ENCODE peak calls at places on chromosomes 16 and 17, in nine cellular contexts. One of them, this sample, is unnamed.

GRCh38 chr17:82349287-82349701 is 9.8 kb upstream of the TEX19 start:
- DNase-seq in tibial nerve: no peak
- DNase-seq in ovary: no peak
- DNase-seq in sigmoid colon: no peak
- DNase-seq in stomach: no peak
- DNase-seq in transverse colon: no peak
- DNase-seq in A549: no peak
- DNase-seq in esophagus muscularis mucosa: no peak
- DNase-seq in H1: no peak
- DNase-seq in this sample: peak; percentile 57

GRCh38 chr16:58399718-58400633 is 7.7 kb downstream of the GINS3 start:
- DNase-seq in tibial nerve: no peak
- DNase-seq in ovary: no peak
- DNase-seq in sigmoid colon: no peak
- DNase-seq in stomach: no peak
- DNase-seq in transverse colon: no peak
- DNase-seq in A549: peak; percentile 46
- DNase-seq in esophagus muscularis mucosa: no peak
- DNase-seq in H1: no peak
- DNase-seq in this sample: no peak

GRCh38 chr16:11797166-11797956 is at the start of gene ZC3H7A:
- DNase-seq in tibial nerve: peak; percentile 90
- DNase-seq in ovary: peak; percentile 96
- DNase-seq in sigmoid colon: peak; percentile 99
- DNase-seq in stomach: peak; percentile 97
- DNase-seq in transverse colon: peak; percentile 97
- DNase-seq in A549: peak; percentile 99
- DNase-seq in esophagus muscularis mucosa: peak; percentile 99
- DNase-seq in H1: peak; percentile 91
- DNase-seq in this sample: peak; percentile 99

GRCh38 chr16:27826081-27826892 is 237.2 kb downstream of the GSG1L start:
- DNase-seq in tibial nerve: no peak
- DNase-seq in ovary: no peak
- DNase-seq in sigmoid colon: peak; percentile 22
- DNase-seq in stomach: no peak
- DNase-seq in transverse colon: no peak
- DNase-seq in A549: no peak
- DNase-seq in esophagus muscularis mucosa: no peak
- DNase-seq in H1: no peak
- DNase-seq in this sample: no peak

GRCh38 chr16:8323153-8323552 is 267.2 kb downstream of the TMEM114 start:
- DNase-seq in tibial nerve: no peak
- DNase-seq in ovary: no peak
- DNase-seq in sigmoid colon: no peak
- DNase-seq in stomach: no peak
- DNase-seq in transverse colon: no peak
- DNase-seq in A549: no peak
- DNase-seq in esophagus muscularis mucosa: no peak
- DNase-seq in H1: no peak
- DNase-seq in this sample: no peak

GRCh38 chr16:66977341-66978113 is 10.9 kb upstream of the CES4A start:
- DNase-seq in tibial nerve: peak; percentile 94
- DNase-seq in ovary: peak; percentile 93
- DNase-seq in sigmoid colon: peak; percentile 94
- DNase-seq in stomach: peak; percentile 92
- DNase-seq in transverse colon: peak; percentile 94
- DNase-seq in A549: peak; percentile 87
- DNase-seq in esophagus muscularis mucosa: peak; percentile 97
- DNase-seq in H1: peak; percentile 98
- DNase-seq in this sample: peak; percentile 93

GRCh38 chr17:13609953-13610352 is 8.2 kb upstream of the HS3ST3A1 start:
- DNase-seq in tibial nerve: no peak
- DNase-seq in ovary: no peak
- DNase-seq in sigmoid colon: no peak
- DNase-seq in stomach: no peak
- DNase-seq in transverse colon: no peak
- DNase-seq in A549: no peak
- DNase-seq in esophagus muscularis mucosa: no peak
- DNase-seq in H1: no peak
- DNase-seq in this sample: no peak

GRCh38 chr17:41304091-41304490 is 1.4 kb upstream of the KRTAP29-1 start:
- DNase-seq in tibial nerve: no peak
- DNase-seq in ovary: no peak
- DNase-seq in sigmoid colon: no peak
- DNase-seq in stomach: no peak
- DNase-seq in transverse colon: no peak
- DNase-seq in A549: no peak
- DNase-seq in esophagus muscularis mucosa: no peak
- DNase-seq in H1: no peak
- DNase-seq in this sample: no peak

GRCh38 chr16:4700380-4700996 is 7.1 kb downstream of the NUDT16L1 start:
- DNase-seq in tibial nerve: no peak
- DNase-seq in ovary: no peak
- DNase-seq in sigmoid colon: no peak
- DNase-seq in stomach: no peak
- DNase-seq in transverse colon: no peak
- DNase-seq in A549: no peak
- DNase-seq in esophagus muscularis mucosa: no peak
- DNase-seq in H1: no peak
- DNase-seq in this sample: no peak

GRCh38 chr16:74226361-74226979 is 70.1 kb upstream of the PSMD7 start:
- DNase-seq in tibial nerve: no peak
- DNase-seq in ovary: no peak
- DNase-seq in sigmoid colon: no peak
- DNase-seq in stomach: no peak
- DNase-seq in transverse colon: no peak
- DNase-seq in A549: peak; percentile 10
- DNase-seq in esophagus muscularis mucosa: peak; percentile 10
- DNase-seq in H1: no peak
- DNase-seq in this sample: no peak

GRCh38 chr16:51153275-51153991 is 2.4 kb upstream of the SALL1 start:
- DNase-seq in tibial nerve: no peak
- DNase-seq in ovary: no peak
- DNase-seq in sigmoid colon: no peak
- DNase-seq in stomach: no peak
- DNase-seq in transverse colon: no peak
- DNase-seq in A549: no peak
- DNase-seq in esophagus muscularis mucosa: no peak
- DNase-seq in H1: peak; percentile 63
- DNase-seq in this sample: no peak

GRCh38 chr17:76268991-76269981 is 4.1 kb downstream of the UBALD2 start:
- DNase-seq in tibial nerve: no peak
- DNase-seq in ovary: no peak
- DNase-seq in sigmoid colon: no peak
- DNase-seq in stomach: no peak
- DNase-seq in transverse colon: no peak
- DNase-seq in A549: no peak
- DNase-seq in esophagus muscularis mucosa: no peak
- DNase-seq in H1: no peak
- DNase-seq in this sample: no peak

DNA sequence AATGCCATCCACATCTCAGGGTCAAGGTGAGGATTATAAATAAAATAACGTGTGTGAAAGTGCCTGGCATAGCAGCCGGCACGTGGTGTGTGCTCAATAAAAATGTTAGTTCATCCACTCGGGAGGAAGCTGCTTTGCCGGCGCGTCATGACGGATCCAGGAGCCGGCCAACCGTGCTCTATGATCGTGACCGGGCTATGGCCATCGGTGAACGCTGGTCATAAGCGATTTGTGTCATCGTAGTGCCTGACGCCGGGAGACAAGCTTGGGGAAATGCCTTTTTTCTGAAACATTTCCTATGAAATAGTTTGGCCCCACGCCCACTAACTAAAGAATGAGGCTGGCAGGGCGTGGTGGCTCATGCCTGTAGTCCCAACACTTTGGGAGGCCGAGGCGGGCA is 74.0 kb downstream of the CMC2 start:
- DNase-seq in tibial nerve: peak; percentile 8
- DNase-seq in ovary: peak; percentile 36
- DNase-seq in sigmoid colon: peak; percentile 79
- DNase-seq in stomach: peak; percentile 28
- DNase-seq in transverse colon: peak; percentile 41
- DNase-seq in A549: peak; percentile 37
- DNase-seq in esophagus muscularis mucosa: no peak
- DNase-seq in H1: no peak
- DNase-seq in this sample: no peak
- TF ChIP-seq EP300 in tibial nerve: no peak
- TF ChIP-seq EP300 in ovary: no peak
- TF ChIP-seq EP300 in sigmoid colon: no peak
- TF ChIP-seq EP300 in stomach: no peak
- TF ChIP-seq EP300 in transverse colon: no peak
- TF ChIP-seq EP300 in A549: no peak
- TF ChIP-seq EP300 in esophagus muscularis mucosa: no peak
- TF ChIP-seq EP300 in H1: no peak
- TF ChIP-seq EP300 in this sample: no peak

GRCh38 chr17:80953471-80954315 is 37.9 kb upstream of the CHMP6 start:
- DNase-seq in tibial nerve: no peak
- DNase-seq in ovary: no peak
- DNase-seq in sigmoid colon: peak; percentile 56
- DNase-seq in stomach: no peak
- DNase-seq in transverse colon: no peak
- DNase-seq in A549: no peak
- DNase-seq in esophagus muscularis mucosa: no peak
- DNase-seq in H1: no peak
- DNase-seq in this sample: no peak
- TF ChIP-seq EP300 in tibial nerve: no peak
- TF ChIP-seq EP300 in ovary: no peak
- TF ChIP-seq EP300 in sigmoid colon: no peak
- TF ChIP-seq EP300 in stomach: no peak
- TF ChIP-seq EP300 in transverse colon: no peak
- TF ChIP-seq EP300 in A549: no peak
- TF ChIP-seq EP300 in esophagus muscularis mucosa: no peak
- TF ChIP-seq EP300 in H1: no peak
- TF ChIP-seq EP300 in this sample: no peak

GRCh38 chr16:854808-855410 is 54.4 kb upstream of the GNG13 start:
- DNase-seq in tibial nerve: no peak
- DNase-seq in ovary: no peak
- DNase-seq in sigmoid colon: no peak
- DNase-seq in stomach: no peak
- DNase-seq in transverse colon: no peak
- DNase-seq in A549: no peak
- DNase-seq in esophagus muscularis mucosa: no peak
- DNase-seq in H1: no peak
- DNase-seq in this sample: peak; percentile 78

GRCh38 chr16:856811-857210 is 56.3 kb upstream of the GNG13 start:
- DNase-seq in tibial nerve: no peak
- DNase-seq in ovary: no peak
- DNase-seq in sigmoid colon: no peak
- DNase-seq in stomach: no peak
- DNase-seq in transverse colon: no peak
- DNase-seq in A549: no peak
- DNase-seq in esophagus muscularis mucosa: no peak
- DNase-seq in H1: no peak
- DNase-seq in this sample: peak; percentile 49

GRCh38 chr16:855471-855870 is 54.9 kb upstream of the GNG13 start:
- DNase-seq in tibial nerve: no peak
- DNase-seq in ovary: no peak
- DNase-seq in sigmoid colon: no peak
- DNase-seq in stomach: no peak
- DNase-seq in transverse colon: no peak
- DNase-seq in A549: no peak
- DNase-seq in esophagus muscularis mucosa: no peak
- DNase-seq in H1: no peak
- DNase-seq in this sample: no peak

GRCh38 chr16:853981-854807 is 53.7 kb upstream of the GNG13 start:
- DNase-seq in tibial nerve: no peak
- DNase-seq in ovary: no peak
- DNase-seq in sigmoid colon: no peak
- DNase-seq in stomach: no peak
- DNase-seq in transverse colon: no peak
- DNase-seq in A549: no peak
- DNase-seq in esophagus muscularis mucosa: no peak
- DNase-seq in H1: no peak
- DNase-seq in this sample: no peak

DNA sequence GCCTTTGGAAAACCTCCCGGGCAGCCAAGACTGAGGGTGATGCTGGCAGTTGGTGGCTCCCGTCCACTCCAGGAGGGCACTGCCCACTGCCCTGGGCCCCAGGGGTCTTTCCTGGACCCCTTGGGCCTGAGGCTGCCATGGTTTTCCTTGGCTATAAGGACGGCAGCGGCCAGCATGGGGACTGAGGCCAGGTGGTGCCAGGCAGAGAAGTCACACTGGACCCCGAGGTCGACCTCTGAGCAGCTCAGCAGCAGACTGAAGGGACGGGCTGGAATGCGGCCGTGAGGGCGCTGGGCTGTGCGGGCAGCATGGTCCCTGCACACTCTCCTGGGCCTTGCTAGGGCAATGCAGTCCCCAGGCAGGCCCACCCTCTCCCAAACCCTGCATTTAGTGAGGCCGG is 55.6 kb upstream of the GNG13 start:
- DNase-seq in tibial nerve: no peak
- DNase-seq in ovary: no peak
- DNase-seq in sigmoid colon: no peak
- DNase-seq in stomach: no peak
- DNase-seq in transverse colon: no peak
- DNase-seq in A549: no peak
- DNase-seq in esophagus muscularis mucosa: no peak
- DNase-seq in H1: no peak
- DNase-seq in this sample: no peak
- TF ChIP-seq EP300 in tibial nerve: no peak
- TF ChIP-seq EP300 in ovary: no peak
- TF ChIP-seq EP300 in sigmoid colon: no peak
- TF ChIP-seq EP300 in stomach: no peak
- TF ChIP-seq EP300 in transverse colon: no peak
- TF ChIP-seq EP300 in A549: no peak
- TF ChIP-seq EP300 in esophagus muscularis mucosa: no peak
- TF ChIP-seq EP300 in H1: no peak
- TF ChIP-seq EP300 in this sample: no peak

DNA sequence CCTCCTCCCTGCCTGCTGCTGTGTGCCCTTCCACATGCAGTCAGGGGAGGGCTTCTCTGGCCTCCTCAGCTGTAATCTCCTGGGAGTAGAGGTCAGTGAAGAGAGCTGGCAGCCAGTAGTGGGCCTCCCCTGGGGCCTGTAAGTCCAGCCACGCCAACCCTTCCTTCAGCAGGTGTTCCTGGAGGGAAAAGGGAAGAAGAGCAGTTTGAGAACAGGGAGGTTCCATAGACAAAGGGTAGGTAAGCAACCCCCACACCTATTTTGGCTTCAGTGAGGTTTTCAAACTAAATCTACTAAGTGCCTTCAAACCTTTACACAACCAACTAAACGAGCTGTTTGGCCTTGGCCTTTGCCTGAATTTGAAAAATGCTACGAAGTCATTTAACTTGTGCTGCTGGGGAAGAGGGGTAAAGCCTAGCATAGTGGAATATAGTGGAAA is 14.2 kb downstream of the SNF8 start:
- DNase-seq in tibial nerve: no peak
- DNase-seq in ovary: no peak
- DNase-seq in sigmoid colon: no peak
- DNase-seq in stomach: no peak
- DNase-seq in transverse colon: no peak
- DNase-seq in A549: no peak
- DNase-seq in esophagus muscularis mucosa: no peak
- DNase-seq in H1: no peak
- DNase-seq in this sample: no peak
- TF ChIP-seq EP300 in tibial nerve: no peak
- TF ChIP-seq EP300 in ovary: no peak
- TF ChIP-seq EP300 in sigmoid colon: no peak
- TF ChIP-seq EP300 in stomach: no peak
- TF ChIP-seq EP300 in transverse colon: no peak
- TF ChIP-seq EP300 in A549: no peak
- TF ChIP-seq EP300 in esophagus muscularis mucosa: no peak
- TF ChIP-seq EP300 in H1: no peak
- TF ChIP-seq EP300 in this sample: no peak